ENCODE peak calls at places on chromosome 22, in four cellular contexts. E is activated gamma-delta T cell treated with Interleukin-2 at 50 U/mL for 16 hours, H is brain microvascular endothelial cell, F is tibial nerve. T is an unnamed sample.

GRCh38 chr22:48658871-48659270 is 1168.8 kb downstream of the BRD1 start:
- DNase-seq in E (no peak), H (no peak), F (no peak), T (no peak)

GRCh38 chr22:38725900-38726655 is 20.3 kb downstream of the GTPBP1 start:
- DNase-seq in E (no peak), H (no peak), F (no peak), T (no peak)

GRCh38 chr22:46077669-46078099 is 72.6 kb upstream of the PPARA start:
- DNase-seq in E (no peak), H (no peak), F (peak), T (peak)

GRCh38 chr22:27456696-27457503 is 344.7 kb downstream of the MN1 start:
- DNase-seq in E (no peak), H (peak), F (no peak), T (no peak)

GRCh38 chr22:30116362-30117117 is 36.3 kb downstream of the HORMAD2 start:
- DNase-seq in E (no peak), H (peak), F (no peak), T (no peak)

GRCh38 chr22:19607198-19608113 is 83.2 kb upstream of the CLDN5 start:
- DNase-seq in E (no peak), H (no peak), F (no peak), T (no peak)

GRCh38 chr22:20298803-20299735 is 20.8 kb downstream of the DGCR6L start:
- DNase-seq in E (peak), H (peak), F (peak), T (peak)

GRCh38 chr22:41021655-41022454 is 70.5 kb upstream of the EP300 start:
- DNase-seq in E (peak), H (no peak), F (peak), T (peak)

GRCh38 chr22:44360686-44361381 is 48.1 kb upstream of the SHISAL1 start:
- DNase-seq in E (no peak), H (peak), F (no peak), T (no peak)

GRCh38 chr22:49768511-49768910 is 59.2 kb downstream of the BRD1 start:
- DNase-seq in E (no peak), H (no peak), F (no peak), T (peak)

GRCh38 chr22:40819741-40820140 is 595 bp upstream of the SLC25A17 start:
- DNase-seq in E (no peak), H (no peak), F (no peak), T (no peak)

T was measured in ascending aorta.